ENCODE peak calls at places on chromosomes 7 and 10, in five cellular contexts. M is A549, A is GM12892, O is stomach, E is prostate gland. Q is an unnamed sample.

GRCh38 chr10:119395287-119396007 is 147.1 kb downstream of the RGS10 start:
- DNase-seq in M (no peak), A (no peak), O (peak; percentile 35), E (no peak), Q (no peak)

GRCh38 chr7:95470452-95470851 is 15.3 kb upstream of the ASB4 start:
- DNase-seq in M (peak; percentile 83), A (no peak), O (no peak), E (no peak), Q (no peak)

GRCh38 chr10:6102128-6102527 is 13.3 kb downstream of the RBM17 start:
- DNase-seq in M (no peak), A (no peak), O (no peak), E (no peak), Q (no peak)

GRCh38 chr10:131396108-131397010 is 84.8 kb upstream of the TCERG1L start:
- DNase-seq in M (peak; percentile 6), A (no peak), O (no peak), E (no peak), Q (no peak)

GRCh38 chr7:34740840-34741239 is 82.8 kb downstream of the NPSR1 start:
- DNase-seq in M (no peak), A (no peak), O (no peak), E (no peak), Q (no peak)

GRCh38 chr7:131574741-131575140 is 18.3 kb upstream of the PODXL start:
- DNase-seq in M (no peak), A (no peak), O (no peak), E (no peak), Q (no peak)

GRCh38 chr7:49228447-49228846 is 304.1 kb downstream of the CDC14C start:
- DNase-seq in M (no peak), A (no peak), O (no peak), E (no peak), Q (no peak)

GRCh38 chr7:47514818-47515217 is 67.1 kb downstream of the TNS3 start:
- DNase-seq in M (no peak), A (no peak), O (no peak), E (no peak), Q (no peak)

GRCh38 chr10:34647157-34647556 is 167.9 kb downstream of the PARD3 start:
- DNase-seq in M (no peak), A (no peak), O (no peak), E (no peak), Q (no peak)

GRCh38 chr7:138161600-138162081 is 85.4 kb downstream of the AKR1D1 start:
- DNase-seq in M (peak; percentile 89), A (peak; percentile 46), O (peak; percentile 85), E (peak; percentile 79), Q (peak; percentile 87)

GRCh38 chr10:24793648-24794379 is 70.1 kb upstream of the ARHGAP21 start:
- DNase-seq in M (no peak), A (no peak), O (no peak), E (no peak), Q (no peak)

GRCh38 chr10:104318810-104319684 is 19.2 kb downstream of the ITPRIP start:
- DNase-seq in M (no peak), A (no peak), O (no peak), E (no peak), Q (no peak)

GRCh38 chr10:126021833-126022500 is 125.6 kb downstream of the FANK1 start:
- DNase-seq in M (no peak), A (no peak), O (no peak), E (no peak), Q (no peak)

GRCh38 chr10:35416628-35417625 is 80.6 kb downstream of the CCNY start:
- DNase-seq in M (no peak), A (no peak), O (no peak), E (no peak), Q (no peak)

GRCh38 chr7:48033922-48034321 is 1.4 kb upstream of the C7orf57 start:
- DNase-seq in M (peak; percentile 11), A (no peak), O (no peak), E (no peak), Q (no peak)

GRCh38 chr7:157150825-157151412 is 12.2 kb downstream of the UBE3C start:
- DNase-seq in M (no peak), A (no peak), O (no peak), E (no peak), Q (no peak)

GRCh38 chr10:79136227-79137005 is 67.7 kb downstream of the ZMIZ1 start:
- DNase-seq in M (no peak), A (no peak), O (no peak), E (no peak), Q (no peak)

GRCh38 chr10:122014652-122015248 is 25.8 kb downstream of the TACC2 start:
- DNase-seq in M (no peak), A (no peak), O (no peak), E (peak; percentile 65), Q (no peak)

GRCh38 chr7:158166386-158167340 is 421.0 kb downstream of the PTPRN2 start:
- DNase-seq in M (no peak), A (no peak), O (no peak), E (no peak), Q (no peak)

GRCh38 chr10:47137311-47137851 is 162.6 kb upstream of the GDF10 start:
- DNase-seq in M (peak; percentile 38), A (no peak), O (no peak), E (no peak), Q (no peak)

GRCh38 chr10:94023909-94024308 is 30.2 kb downstream of the PLCE1 start:
- DNase-seq in M (peak; percentile 49), A (no peak), O (no peak), E (no peak), Q (no peak)

GRCh38 chr7:17488829-17489228 is 190.4 kb downstream of the AHR start:
- DNase-seq in M (no peak), A (no peak), O (no peak), E (no peak), Q (no peak)

GRCh38 chr10:51675088-51675487 is 24.3 kb downstream of the CSTF2T start:
- DNase-seq in M (no peak), A (no peak), O (no peak), E (no peak), Q (no peak)

GRCh38 chr7:117019786-117020604 is 66.7 kb downstream of the ST7 start:
- DNase-seq in M (peak; percentile 70), A (no peak), O (peak; percentile 38), E (peak; percentile 61), Q (peak; percentile 51)
- TF ChIP-seq POLR2A in M (no peak), A (no peak), O (no peak), E (no peak), Q (no peak)

GRCh38 chr7:151087247-151088018 is 1.2 kb downstream of the AGAP3 start:
- DNase-seq in M (peak; percentile 53), A (no peak), O (peak; percentile 64), E (peak; percentile 45), Q (peak; percentile 64)

GRCh38 chr7:151086802-151087246 is 549 bp downstream of the AGAP3 start:
- DNase-seq in M (no peak), A (no peak), O (no peak), E (no peak), Q (peak; percentile 67)

GRCh38 chr7:151085329-151085690 is 965 bp upstream of the AGAP3 start:
- DNase-seq in M (no peak), A (no peak), O (no peak), E (no peak), Q (no peak)

GRCh38 chr7:151083824-151084160 is 499 bp upstream of the TMUB1 start:
- DNase-seq in M (no peak), A (no peak), O (no peak), E (no peak), Q (no peak)

GRCh38 chr7:151085691-151086620 is at the start of gene AGAP3:
- DNase-seq in M (peak; percentile 76), A (peak; percentile 87), O (peak; percentile 90), E (peak; percentile 87), Q (peak; percentile 81)
- TF ChIP-seq POLR2A in M (peak; percentile 81), A (peak; percentile 60), O (peak; percentile 32), E (peak; percentile 76), Q (peak; percentile 51)

GRCh38 chr10:99777918-99778716 is 4.3 kb upstream of the ABCC2 start:
- DNase-seq in M (peak; percentile 83), A (no peak), O (no peak), E (no peak), Q (no peak)

GRCh38 chr10:99779335-99779734 is 3.1 kb upstream of the ABCC2 start:
- DNase-seq in M (peak; percentile 82), A (no peak), O (no peak), E (no peak), Q (no peak)

GRCh38 chr10:99770408-99771045 is 11.9 kb upstream of the ABCC2 start:
- DNase-seq in M (no peak), A (no peak), O (no peak), E (no peak), Q (no peak)

GRCh38 chr10:99775850-99776249 is 6.6 kb upstream of the ABCC2 start:
- DNase-seq in M (peak; percentile 95), A (no peak), O (no peak), E (no peak), Q (peak; percentile 33)
- TF ChIP-seq POLR2A in M (no peak), A (no peak), O (no peak), E (no peak), Q (no peak)

GRCh38 chr7:100566018-100566531 is 7.6 kb downstream of the SAP25 start:
- DNase-seq in M (no peak), A (no peak), O (no peak), E (no peak), Q (no peak)

GRCh38 chr7:100567751-100568175 is 5.9 kb downstream of the SAP25 start:
- DNase-seq in M (no peak), A (no peak), O (no peak), E (no peak), Q (no peak)

GRCh38 chr7:100568176-100568935 is 5.3 kb downstream of the SAP25 start:
- DNase-seq in M (no peak), A (no peak), O (no peak), E (no peak), Q (no peak)

GRCh38 chr7:100568936-100569844 is 4.5 kb downstream of the SAP25 start:
- DNase-seq in M (peak; percentile 62), A (peak; percentile 47), O (peak; percentile 66), E (peak; percentile 34), Q (peak; percentile 79)

DNA sequence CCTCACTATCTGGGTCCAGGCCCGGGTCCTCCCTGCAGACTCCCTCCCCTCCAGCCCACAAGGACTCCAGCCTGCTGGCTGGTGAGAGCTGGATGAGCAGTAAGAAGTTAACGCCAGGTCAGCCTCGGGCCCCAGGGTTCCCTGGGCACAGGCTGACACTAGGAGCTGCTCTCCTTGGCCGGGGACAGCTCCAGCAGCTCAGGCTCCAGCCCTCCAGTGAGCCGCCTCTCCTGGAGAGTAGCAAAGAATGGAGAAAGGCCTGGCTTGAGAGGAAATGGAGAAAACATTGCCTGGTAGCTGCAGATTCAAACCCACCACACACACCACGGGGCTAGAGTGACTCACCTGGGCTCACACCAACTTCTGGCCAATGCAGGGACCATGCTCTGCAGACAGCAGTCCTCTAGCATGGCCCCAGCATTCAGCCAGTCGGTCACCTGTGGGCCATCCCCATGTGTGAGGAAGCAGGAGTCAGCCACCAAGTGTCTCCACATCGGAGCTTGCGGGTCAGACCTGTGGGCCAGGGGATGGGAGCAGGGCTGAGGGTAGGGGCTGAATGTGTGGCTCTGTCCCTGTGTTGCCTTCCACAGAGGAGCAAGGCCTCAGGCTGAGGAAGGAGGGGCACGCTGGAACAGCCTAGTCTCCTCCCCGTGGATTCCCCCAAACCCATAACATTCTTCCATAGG is 6.5 kb downstream of the SAP25 start:
- DNase-seq in M (no peak), A (no peak), O (no peak), E (no peak), Q (no peak)
- TF ChIP-seq POLR2A in M (no peak), A (peak; percentile 39), O (no peak), E (no peak), Q (no peak)

GRCh38 chr7:85074-85945 is 107.1 kb upstream of the FAM20C start:
- DNase-seq in M (no peak), A (no peak), O (peak; percentile 46), E (no peak), Q (no peak)
- TF ChIP-seq POLR2A in M (no peak), A (no peak), O (no peak), E (no peak), Q (no peak)

GRCh38 chr7:101251871-101252659 is 7.2 kb upstream of the FIS1 start:
- DNase-seq in M (peak; percentile 99), A (peak; percentile 96), O (peak; percentile 98), E (peak; percentile 96), Q (peak; percentile 98)
- TF ChIP-seq POLR2A in M (peak; percentile 46), A (peak; percentile 86), O (no peak), E (no peak), Q (peak; percentile 92)

Q was measured in erythroblast.